ENCODE peak calls at places on chromosomes 1 and 21, in seven cellular contexts. One of them, this sample, is unnamed.

GRCh38 chr1:199044191-199044590 is 405.4 kb downstream of the PTPRC start:
- DNase-seq in central memory CD4-positive, alpha-beta T cell: no peak
- DNase-seq in CD4-positive, alpha-beta memory T cell: no peak
- DNase-seq in HFF-Myc: no peak
- DNase-seq in GM03348: no peak
- DNase-seq in NCI-H2029: no peak
- DNase-seq in foreskin fibroblast: no peak
- DNase-seq in this sample: no peak

GRCh38 chr1:100734716-100735115 is 15.2 kb downstream of the VCAM1 start:
- DNase-seq in foreskin fibroblast: peak
- DNase-seq in NCI-H2029: no peak
- DNase-seq in GM03348: peak
- DNase-seq in central memory CD4-positive, alpha-beta T cell: no peak
- DNase-seq in CD4-positive, alpha-beta memory T cell: no peak
- DNase-seq in HFF-Myc: peak
- DNase-seq in this sample: no peak

GRCh38 chr1:2598329-2598931 is 11.9 kb downstream of the PRXL2B start:
- DNase-seq in NCI-H2029: no peak
- DNase-seq in central memory CD4-positive, alpha-beta T cell: no peak
- DNase-seq in GM03348: no peak
- DNase-seq in HFF-Myc: no peak
- DNase-seq in CD4-positive, alpha-beta memory T cell: no peak
- DNase-seq in foreskin fibroblast: no peak
- DNase-seq in this sample: no peak

GRCh38 chr1:230149751-230150584 is 82.9 kb downstream of the GALNT2 start:
- DNase-seq in HFF-Myc: no peak
- DNase-seq in foreskin fibroblast: no peak
- DNase-seq in NCI-H2029: no peak
- DNase-seq in CD4-positive, alpha-beta memory T cell: no peak
- DNase-seq in central memory CD4-positive, alpha-beta T cell: no peak
- DNase-seq in GM03348: no peak
- DNase-seq in this sample: peak

GRCh38 chr1:21933397-21934248 is 3.5 kb downstream of the HSPG2 start:
- DNase-seq in GM03348: no peak
- DNase-seq in central memory CD4-positive, alpha-beta T cell: no peak
- DNase-seq in foreskin fibroblast: no peak
- DNase-seq in CD4-positive, alpha-beta memory T cell: no peak
- DNase-seq in NCI-H2029: peak
- DNase-seq in HFF-Myc: no peak
- DNase-seq in this sample: no peak

GRCh38 chr1:230165526-230165925 is 98.5 kb downstream of the GALNT2 start:
- DNase-seq in central memory CD4-positive, alpha-beta T cell: no peak
- DNase-seq in foreskin fibroblast: no peak
- DNase-seq in NCI-H2029: no peak
- DNase-seq in GM03348: no peak
- DNase-seq in CD4-positive, alpha-beta memory T cell: no peak
- DNase-seq in HFF-Myc: no peak
- DNase-seq in this sample: no peak

GRCh38 chr1:36175137-36176095 is 19.5 kb downstream of the MAP7D1 start:
- DNase-seq in CD4-positive, alpha-beta memory T cell: no peak
- DNase-seq in GM03348: no peak
- DNase-seq in NCI-H2029: peak
- DNase-seq in central memory CD4-positive, alpha-beta T cell: no peak
- DNase-seq in HFF-Myc: no peak
- DNase-seq in foreskin fibroblast: no peak
- DNase-seq in this sample: no peak

GRCh38 chr1:181660621-181661020 is 177.3 kb downstream of the CACNA1E start:
- DNase-seq in GM03348: no peak
- DNase-seq in central memory CD4-positive, alpha-beta T cell: no peak
- DNase-seq in foreskin fibroblast: no peak
- DNase-seq in HFF-Myc: no peak
- DNase-seq in NCI-H2029: no peak
- DNase-seq in CD4-positive, alpha-beta memory T cell: no peak
- DNase-seq in this sample: no peak

GRCh38 chr1:8496473-8496872 is 178.6 kb downstream of the SLC45A1 start:
- DNase-seq in foreskin fibroblast: no peak
- DNase-seq in CD4-positive, alpha-beta memory T cell: no peak
- DNase-seq in central memory CD4-positive, alpha-beta T cell: no peak
- DNase-seq in GM03348: no peak
- DNase-seq in HFF-Myc: no peak
- DNase-seq in NCI-H2029: no peak
- DNase-seq in this sample: no peak

GRCh38 chr1:107669996-107670395 is 295.0 kb downstream of the VAV3 start:
- DNase-seq in central memory CD4-positive, alpha-beta T cell: no peak
- DNase-seq in foreskin fibroblast: peak
- DNase-seq in NCI-H2029: peak
- DNase-seq in CD4-positive, alpha-beta memory T cell: no peak
- DNase-seq in HFF-Myc: no peak
- DNase-seq in GM03348: no peak
- DNase-seq in this sample: no peak

GRCh38 chr1:228004887-228005462 is 1.8 kb upstream of the WNT3A start:
- DNase-seq in GM03348: no peak
- DNase-seq in HFF-Myc: no peak
- DNase-seq in foreskin fibroblast: no peak
- DNase-seq in central memory CD4-positive, alpha-beta T cell: no peak
- DNase-seq in NCI-H2029: no peak
- DNase-seq in CD4-positive, alpha-beta memory T cell: no peak
- DNase-seq in this sample: no peak

GRCh38 chr1:51329443-51330325 is 678 bp downstream of the TTC39A start:
- DNase-seq in CD4-positive, alpha-beta memory T cell: no peak
- DNase-seq in HFF-Myc: no peak
- DNase-seq in foreskin fibroblast: no peak
- DNase-seq in NCI-H2029: peak
- DNase-seq in central memory CD4-positive, alpha-beta T cell: no peak
- DNase-seq in GM03348: no peak
- DNase-seq in this sample: peak

GRCh38 chr1:6440198-6441126 is 15.9 kb downstream of the ESPN start:
- DNase-seq in NCI-H2029: no peak
- DNase-seq in foreskin fibroblast: peak
- DNase-seq in central memory CD4-positive, alpha-beta T cell: peak
- DNase-seq in CD4-positive, alpha-beta memory T cell: peak
- DNase-seq in HFF-Myc: no peak
- DNase-seq in GM03348: peak
- DNase-seq in this sample: peak

GRCh38 chr1:147794570-147794969 is 34.2 kb upstream of the GJA5 start:
- DNase-seq in HFF-Myc: no peak
- DNase-seq in GM03348: no peak
- DNase-seq in foreskin fibroblast: no peak
- DNase-seq in NCI-H2029: no peak
- DNase-seq in CD4-positive, alpha-beta memory T cell: no peak
- DNase-seq in central memory CD4-positive, alpha-beta T cell: no peak
- DNase-seq in this sample: no peak

GRCh38 chr21:26769613-26770188 is 75.5 kb downstream of the ADAMTS1 start:
- DNase-seq in central memory CD4-positive, alpha-beta T cell: no peak
- DNase-seq in HFF-Myc: no peak
- DNase-seq in NCI-H2029: no peak
- DNase-seq in GM03348: peak
- DNase-seq in CD4-positive, alpha-beta memory T cell: no peak
- DNase-seq in foreskin fibroblast: peak
- DNase-seq in this sample: no peak

GRCh38 chr1:116286541-116286971 is 86.5 kb upstream of the ATP1A1 start:
- DNase-seq in NCI-H2029: peak
- DNase-seq in GM03348: peak
- DNase-seq in central memory CD4-positive, alpha-beta T cell: no peak
- DNase-seq in HFF-Myc: peak
- DNase-seq in CD4-positive, alpha-beta memory T cell: no peak
- DNase-seq in foreskin fibroblast: peak
- DNase-seq in this sample: no peak

GRCh38 chr21:26964379-26964778 is 2.5 kb downstream of the ADAMTS5 start:
- DNase-seq in GM03348: peak
- DNase-seq in NCI-H2029: no peak
- DNase-seq in HFF-Myc: no peak
- DNase-seq in central memory CD4-positive, alpha-beta T cell: no peak
- DNase-seq in CD4-positive, alpha-beta memory T cell: no peak
- DNase-seq in foreskin fibroblast: peak
- DNase-seq in this sample: no peak

GRCh38 chr1:112998592-112999235 is 42.7 kb upstream of the SLC16A1 start:
- DNase-seq in CD4-positive, alpha-beta memory T cell: no peak
- DNase-seq in NCI-H2029: no peak
- DNase-seq in HFF-Myc: no peak
- DNase-seq in foreskin fibroblast: peak
- DNase-seq in central memory CD4-positive, alpha-beta T cell: no peak
- DNase-seq in GM03348: peak
- DNase-seq in this sample: no peak

GRCh38 chr1:209041936-209042335 is 541.6 kb upstream of the CAMK1G start:
- DNase-seq in CD4-positive, alpha-beta memory T cell: no peak
- DNase-seq in HFF-Myc: no peak
- DNase-seq in foreskin fibroblast: peak
- DNase-seq in central memory CD4-positive, alpha-beta T cell: no peak
- DNase-seq in NCI-H2029: no peak
- DNase-seq in GM03348: no peak
- DNase-seq in this sample: no peak

GRCh38 chr1:225812488-225813249 is 2.7 kb downstream of the EPHX1 start:
- DNase-seq in foreskin fibroblast: peak
- DNase-seq in NCI-H2029: no peak
- DNase-seq in GM03348: no peak
- DNase-seq in central memory CD4-positive, alpha-beta T cell: no peak
- DNase-seq in HFF-Myc: no peak
- DNase-seq in CD4-positive, alpha-beta memory T cell: no peak
- DNase-seq in this sample: no peak

GRCh38 chr1:203287109-203287893 is 18.0 kb upstream of the BTG2 start:
- DNase-seq in NCI-H2029: peak
- DNase-seq in CD4-positive, alpha-beta memory T cell: peak
- DNase-seq in foreskin fibroblast: no peak
- DNase-seq in HFF-Myc: no peak
- DNase-seq in central memory CD4-positive, alpha-beta T cell: peak
- DNase-seq in GM03348: no peak
- DNase-seq in this sample: peak

GRCh38 chr1:202571719-202572339 is 138.4 kb downstream of the SYT2 start:
- DNase-seq in HFF-Myc: no peak
- DNase-seq in NCI-H2029: no peak
- DNase-seq in central memory CD4-positive, alpha-beta T cell: peak
- DNase-seq in GM03348: peak
- DNase-seq in foreskin fibroblast: peak
- DNase-seq in CD4-positive, alpha-beta memory T cell: peak
- DNase-seq in this sample: peak